ENCODE peak calls at places on chromosome 6, in ten cellular contexts. One of them, this sample, is unnamed.

GRCh38 chr6:56649053-56649769 is 6.5 kb upstream of the DST start:
- DNase-seq in Caco-2: no peak
- DNase-seq in cardiac muscle cell: peak
- DNase-seq in HFF-Myc: no peak
- DNase-seq in B cell: no peak
- DNase-seq in stomach: no peak
- DNase-seq in mucosa of descending colon: no peak
- DNase-seq in foreskin fibroblast: no peak
- DNase-seq in GM12864: no peak
- DNase-seq in lower leg skin: no peak
- DNase-seq in this sample: no peak

GRCh38 chr6:104182811-104183210 is 676.9 kb downstream of the HACE1 start:
- DNase-seq in foreskin fibroblast: no peak
- DNase-seq in lower leg skin: no peak
- DNase-seq in Caco-2: no peak
- DNase-seq in mucosa of descending colon: no peak
- DNase-seq in GM12864: no peak
- DNase-seq in cardiac muscle cell: no peak
- DNase-seq in stomach: no peak
- DNase-seq in HFF-Myc: no peak
- DNase-seq in B cell: no peak
- DNase-seq in this sample: no peak

GRCh38 chr6:121222656-121223055 is 111.6 kb downstream of the TBC1D32 start:
- DNase-seq in Caco-2: no peak
- DNase-seq in mucosa of descending colon: no peak
- DNase-seq in GM12864: no peak
- DNase-seq in HFF-Myc: no peak
- DNase-seq in stomach: no peak
- DNase-seq in foreskin fibroblast: peak
- DNase-seq in lower leg skin: no peak
- DNase-seq in cardiac muscle cell: no peak
- DNase-seq in B cell: no peak
- DNase-seq in this sample: no peak

GRCh38 chr6:53658992-53659391 is 6.6 kb downstream of the KLHL31 start:
- DNase-seq in Caco-2: no peak
- DNase-seq in stomach: no peak
- DNase-seq in mucosa of descending colon: no peak
- DNase-seq in cardiac muscle cell: no peak
- DNase-seq in GM12864: no peak
- DNase-seq in HFF-Myc: no peak
- DNase-seq in B cell: no peak
- DNase-seq in lower leg skin: no peak
- DNase-seq in foreskin fibroblast: no peak
- DNase-seq in this sample: no peak

GRCh38 chr6:112502348-112503130 is 155.4 kb downstream of the RFPL4B start:
- DNase-seq in GM12864: no peak
- DNase-seq in HFF-Myc: no peak
- DNase-seq in B cell: no peak
- DNase-seq in foreskin fibroblast: no peak
- DNase-seq in mucosa of descending colon: no peak
- DNase-seq in Caco-2: no peak
- DNase-seq in lower leg skin: no peak
- DNase-seq in cardiac muscle cell: no peak
- DNase-seq in stomach: no peak
- DNase-seq in this sample: no peak

GRCh38 chr6:130191376-130191702 is 31.4 kb downstream of the SAMD3 start:
- DNase-seq in foreskin fibroblast: no peak
- DNase-seq in B cell: no peak
- DNase-seq in HFF-Myc: no peak
- DNase-seq in GM12864: no peak
- DNase-seq in stomach: no peak
- DNase-seq in lower leg skin: no peak
- DNase-seq in Caco-2: no peak
- DNase-seq in mucosa of descending colon: no peak
- DNase-seq in cardiac muscle cell: no peak
- DNase-seq in this sample: no peak

GRCh38 chr6:140052757-140053729 is 678.6 kb upstream of the CITED2 start:
- DNase-seq in cardiac muscle cell: peak
- DNase-seq in stomach: no peak
- DNase-seq in Caco-2: peak
- DNase-seq in mucosa of descending colon: no peak
- DNase-seq in lower leg skin: no peak
- DNase-seq in HFF-Myc: no peak
- DNase-seq in B cell: no peak
- DNase-seq in foreskin fibroblast: no peak
- DNase-seq in GM12864: no peak
- DNase-seq in this sample: peak

GRCh38 chr6:36244641-36245280 is 25.1 kb upstream of the PNPLA1 start:
- DNase-seq in GM12864: no peak
- DNase-seq in Caco-2: peak
- DNase-seq in lower leg skin: no peak
- DNase-seq in mucosa of descending colon: no peak
- DNase-seq in B cell: no peak
- DNase-seq in HFF-Myc: no peak
- DNase-seq in cardiac muscle cell: no peak
- DNase-seq in foreskin fibroblast: no peak
- DNase-seq in stomach: no peak
- DNase-seq in this sample: no peak

GRCh38 chr6:123276439-123277045 is 280.5 kb downstream of the CLVS2 start:
- DNase-seq in stomach: no peak
- DNase-seq in B cell: no peak
- DNase-seq in mucosa of descending colon: no peak
- DNase-seq in Caco-2: no peak
- DNase-seq in HFF-Myc: no peak
- DNase-seq in GM12864: no peak
- DNase-seq in lower leg skin: no peak
- DNase-seq in cardiac muscle cell: no peak
- DNase-seq in foreskin fibroblast: no peak
- DNase-seq in this sample: no peak

GRCh38 chr6:150142657-150143501 is at the start of gene PPP1R14C:
- DNase-seq in cardiac muscle cell: peak
- DNase-seq in lower leg skin: no peak
- DNase-seq in mucosa of descending colon: peak
- DNase-seq in foreskin fibroblast: no peak
- DNase-seq in Caco-2: peak
- DNase-seq in B cell: peak
- DNase-seq in HFF-Myc: no peak
- DNase-seq in GM12864: no peak
- DNase-seq in stomach: no peak
- DNase-seq in this sample: peak

GRCh38 chr6:166394036-166394892 is 11.5 kb upstream of the MPC1 start:
- DNase-seq in Caco-2: no peak
- DNase-seq in GM12864: no peak
- DNase-seq in HFF-Myc: no peak
- DNase-seq in cardiac muscle cell: no peak
- DNase-seq in stomach: no peak
- DNase-seq in lower leg skin: no peak
- DNase-seq in B cell: no peak
- DNase-seq in mucosa of descending colon: no peak
- DNase-seq in foreskin fibroblast: no peak
- DNase-seq in this sample: no peak

GRCh38 chr6:82032444-82032843 is 215.1 kb downstream of the IBTK start:
- DNase-seq in cardiac muscle cell: no peak
- DNase-seq in stomach: no peak
- DNase-seq in lower leg skin: no peak
- DNase-seq in mucosa of descending colon: no peak
- DNase-seq in Caco-2: no peak
- DNase-seq in GM12864: no peak
- DNase-seq in foreskin fibroblast: no peak
- DNase-seq in HFF-Myc: no peak
- DNase-seq in B cell: no peak
- DNase-seq in this sample: no peak

GRCh38 chr6:82030761-82031160 is 216.8 kb downstream of the IBTK start:
- DNase-seq in Caco-2: no peak
- DNase-seq in mucosa of descending colon: no peak
- DNase-seq in foreskin fibroblast: no peak
- DNase-seq in HFF-Myc: no peak
- DNase-seq in GM12864: no peak
- DNase-seq in B cell: no peak
- DNase-seq in lower leg skin: no peak
- DNase-seq in stomach: no peak
- DNase-seq in cardiac muscle cell: peak
- DNase-seq in this sample: no peak

GRCh38 chr6:82030301-82030700 is 217.2 kb downstream of the IBTK start:
- DNase-seq in HFF-Myc: no peak
- DNase-seq in lower leg skin: no peak
- DNase-seq in cardiac muscle cell: no peak
- DNase-seq in GM12864: no peak
- DNase-seq in foreskin fibroblast: no peak
- DNase-seq in mucosa of descending colon: no peak
- DNase-seq in stomach: no peak
- DNase-seq in Caco-2: no peak
- DNase-seq in B cell: no peak
- DNase-seq in this sample: no peak

GRCh38 chr6:82033631-82034211 is 213.8 kb downstream of the IBTK start:
- DNase-seq in GM12864: no peak
- DNase-seq in mucosa of descending colon: no peak
- DNase-seq in foreskin fibroblast: no peak
- DNase-seq in HFF-Myc: no peak
- DNase-seq in cardiac muscle cell: no peak
- DNase-seq in stomach: no peak
- DNase-seq in Caco-2: no peak
- DNase-seq in B cell: no peak
- DNase-seq in lower leg skin: no peak
- DNase-seq in this sample: no peak
- TF ChIP-seq CTCF in GM12864: no peak
- TF ChIP-seq CTCF in mucosa of descending colon: no peak
- TF ChIP-seq CTCF in foreskin fibroblast: no peak
- TF ChIP-seq CTCF in HFF-Myc: no peak
- TF ChIP-seq CTCF in cardiac muscle cell: no peak
- TF ChIP-seq CTCF in stomach: no peak
- TF ChIP-seq CTCF in Caco-2: no peak
- TF ChIP-seq CTCF in B cell: no peak
- TF ChIP-seq CTCF in lower leg skin: no peak
- TF ChIP-seq CTCF in this sample: no peak

DNA sequence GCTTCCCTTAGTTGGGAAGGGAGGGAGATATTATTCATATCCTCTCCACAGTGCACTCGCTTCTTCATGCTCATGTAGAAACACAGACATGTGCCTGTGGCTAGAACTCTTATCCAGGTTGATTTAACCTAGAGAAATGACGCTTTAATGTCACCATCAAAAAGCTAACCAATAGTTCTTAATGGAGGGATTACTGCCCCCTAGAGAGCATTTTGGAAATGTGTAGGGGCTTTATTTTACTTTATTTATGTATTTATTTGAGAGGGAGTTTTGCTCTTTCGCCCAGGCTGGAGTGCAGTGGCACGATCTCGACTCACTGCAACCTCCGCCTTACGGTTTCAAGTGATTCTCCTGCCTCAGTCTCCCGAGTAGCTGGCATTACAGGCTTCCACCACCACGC is 229.6 kb downstream of the SOD2 start:
- DNase-seq in cardiac muscle cell: no peak
- DNase-seq in lower leg skin: no peak
- DNase-seq in Caco-2: no peak
- DNase-seq in foreskin fibroblast: no peak
- DNase-seq in GM12864: no peak
- DNase-seq in stomach: no peak
- DNase-seq in mucosa of descending colon: no peak
- DNase-seq in HFF-Myc: no peak
- DNase-seq in B cell: no peak
- DNase-seq in this sample: no peak
- TF ChIP-seq CTCF in cardiac muscle cell: peak
- TF ChIP-seq CTCF in lower leg skin: no peak
- TF ChIP-seq CTCF in Caco-2: no peak
- TF ChIP-seq CTCF in foreskin fibroblast: peak
- TF ChIP-seq CTCF in GM12864: no peak
- TF ChIP-seq CTCF in stomach: no peak
- TF ChIP-seq CTCF in mucosa of descending colon: no peak
- TF ChIP-seq CTCF in HFF-Myc: peak
- TF ChIP-seq CTCF in B cell: no peak
- TF ChIP-seq CTCF in this sample: peak

GRCh38 chr6:47428746-47429664 is 48.6 kb upstream of the CD2AP start:
- DNase-seq in HFF-Myc: no peak
- DNase-seq in lower leg skin: no peak
- DNase-seq in mucosa of descending colon: no peak
- DNase-seq in Caco-2: no peak
- DNase-seq in B cell: no peak
- DNase-seq in cardiac muscle cell: no peak
- DNase-seq in stomach: no peak
- DNase-seq in foreskin fibroblast: no peak
- DNase-seq in GM12864: no peak
- DNase-seq in this sample: no peak
- TF ChIP-seq CTCF in HFF-Myc: no peak
- TF ChIP-seq CTCF in lower leg skin: no peak
- TF ChIP-seq CTCF in mucosa of descending colon: no peak
- TF ChIP-seq CTCF in Caco-2: no peak
- TF ChIP-seq CTCF in B cell: no peak
- TF ChIP-seq CTCF in cardiac muscle cell: no peak
- TF ChIP-seq CTCF in stomach: no peak
- TF ChIP-seq CTCF in foreskin fibroblast: no peak
- TF ChIP-seq CTCF in GM12864: no peak
- TF ChIP-seq CTCF in this sample: no peak

GRCh38 chr6:89297695-89298351 is 17.3 kb downstream of the GABRR2 start:
- DNase-seq in lower leg skin: peak
- DNase-seq in B cell: no peak
- DNase-seq in mucosa of descending colon: no peak
- DNase-seq in cardiac muscle cell: no peak
- DNase-seq in HFF-Myc: peak
- DNase-seq in Caco-2: no peak
- DNase-seq in stomach: peak
- DNase-seq in foreskin fibroblast: peak
- DNase-seq in GM12864: peak
- DNase-seq in this sample: peak

GRCh38 chr6:89298680-89299450 is 16.2 kb downstream of the GABRR2 start:
- DNase-seq in Caco-2: no peak
- DNase-seq in mucosa of descending colon: no peak
- DNase-seq in foreskin fibroblast: peak
- DNase-seq in B cell: no peak
- DNase-seq in lower leg skin: peak
- DNase-seq in HFF-Myc: peak
- DNase-seq in stomach: no peak
- DNase-seq in GM12864: peak
- DNase-seq in cardiac muscle cell: no peak
- DNase-seq in this sample: peak

GRCh38 chr6:89301586-89302194 is 13.4 kb downstream of the GABRR2 start:
- DNase-seq in cardiac muscle cell: no peak
- DNase-seq in foreskin fibroblast: no peak
- DNase-seq in stomach: no peak
- DNase-seq in HFF-Myc: no peak
- DNase-seq in mucosa of descending colon: no peak
- DNase-seq in lower leg skin: no peak
- DNase-seq in Caco-2: no peak
- DNase-seq in GM12864: no peak
- DNase-seq in B cell: no peak
- DNase-seq in this sample: no peak

GRCh38 chr6:89302195-89302770 is 12.8 kb downstream of the GABRR2 start:
- DNase-seq in foreskin fibroblast: no peak
- DNase-seq in GM12864: no peak
- DNase-seq in cardiac muscle cell: no peak
- DNase-seq in B cell: no peak
- DNase-seq in HFF-Myc: no peak
- DNase-seq in Caco-2: no peak
- DNase-seq in mucosa of descending colon: no peak
- DNase-seq in lower leg skin: no peak
- DNase-seq in stomach: no peak
- DNase-seq in this sample: no peak

GRCh38 chr6:89299451-89299850 is 15.6 kb downstream of the GABRR2 start:
- DNase-seq in HFF-Myc: peak
- DNase-seq in cardiac muscle cell: no peak
- DNase-seq in Caco-2: no peak
- DNase-seq in GM12864: no peak
- DNase-seq in stomach: no peak
- DNase-seq in lower leg skin: no peak
- DNase-seq in B cell: no peak
- DNase-seq in mucosa of descending colon: no peak
- DNase-seq in foreskin fibroblast: no peak
- DNase-seq in this sample: no peak
- TF ChIP-seq CTCF in HFF-Myc: peak
- TF ChIP-seq CTCF in cardiac muscle cell: peak
- TF ChIP-seq CTCF in Caco-2: no peak
- TF ChIP-seq CTCF in GM12864: no peak
- TF ChIP-seq CTCF in stomach: no peak
- TF ChIP-seq CTCF in lower leg skin: no peak
- TF ChIP-seq CTCF in B cell: no peak
- TF ChIP-seq CTCF in mucosa of descending colon: no peak
- TF ChIP-seq CTCF in foreskin fibroblast: no peak
- TF ChIP-seq CTCF in this sample: peak